ENCODE peak calls at places on chromosome X, in four cellular contexts. One of them, this sample, is unnamed.

GRCh38 chrX:421646-422325 is 35.1 kb upstream of the PPP2R3B start:
- DNase-seq in A549: no peak
- DNase-seq in Peyer's patch: no peak
- DNase-seq in body of pancreas: no peak
- DNase-seq in this sample: no peak

GRCh38 chrX:18855919-18856644 is 127.8 kb downstream of the PHKA2 start:
- DNase-seq in Peyer's patch: no peak
- DNase-seq in A549: no peak
- DNase-seq in body of pancreas: no peak
- DNase-seq in this sample: no peak

GRCh38 chrX:2629316-2630168 is 61.6 kb upstream of the CD99 start:
- DNase-seq in body of pancreas: no peak
- DNase-seq in A549: peak
- DNase-seq in Peyer's patch: no peak
- DNase-seq in this sample: no peak

GRCh38 chrX:32597777-32598176 is 613.6 kb downstream of the DMD start:
- DNase-seq in Peyer's patch: no peak
- DNase-seq in A549: no peak
- DNase-seq in body of pancreas: no peak
- DNase-seq in this sample: no peak

GRCh38 chrX:9370888-9371287 is 94.0 kb upstream of the TBL1X start:
- DNase-seq in A549: no peak
- DNase-seq in body of pancreas: no peak
- DNase-seq in Peyer's patch: no peak
- DNase-seq in this sample: no peak

GRCh38 chrX:14528629-14529287 is 578 bp upstream of the GLRA2 start:
- DNase-seq in A549: peak
- DNase-seq in Peyer's patch: peak
- DNase-seq in body of pancreas: peak
- DNase-seq in this sample: no peak

GRCh38 chrX:145817299-145817665 is 347 bp upstream of the SLITRK2 start:
- DNase-seq in body of pancreas: peak
- DNase-seq in A549: no peak
- DNase-seq in Peyer's patch: no peak
- DNase-seq in this sample: no peak

GRCh38 chrX:154399527-154400368 is 1.6 kb downstream of the RPL10 start:
- DNase-seq in A549: no peak
- DNase-seq in body of pancreas: no peak
- DNase-seq in Peyer's patch: no peak
- DNase-seq in this sample: no peak

GRCh38 chrX:140509468-140510305 is 4.8 kb upstream of the SOX3 start:
- DNase-seq in body of pancreas: no peak
- DNase-seq in Peyer's patch: no peak
- DNase-seq in A549: no peak
- DNase-seq in this sample: no peak